ENCODE peak calls at places on chromosome X, in eight cellular contexts. U is Panc1, K is stomach, L is endothelial cell of umbilical vein, R is SK-N-SH, A is GM12878, T is HepG2, M is suprapubic skin. H is an unnamed sample.

GRCh38 chrX:154818916-154819770 is 13.9 kb upstream of the MPP1 start:
- DNase-seq in L (peak), A (no peak), M (no peak), U (no peak), K (no peak), R (no peak), T (no peak), H (no peak)

GRCh38 chrX:97446298-97446882 is 562.7 kb downstream of the RPA4 start:
- DNase-seq in A (no peak), R (peak), T (no peak), U (no peak), L (peak), K (no peak), M (no peak), H (no peak)

GRCh38 chrX:14095702-14096101 is 66.0 kb upstream of the GEMIN8 start:
- DNase-seq in R (peak), K (peak), M (no peak), A (peak), L (peak), T (peak), U (peak), H (no peak)

GRCh38 chrX:30831082-30831481 is 58.0 kb downstream of the TAB3 start:
- DNase-seq in U (no peak), L (no peak), A (no peak), K (no peak), M (no peak), R (no peak), T (no peak), H (no peak)

GRCh38 chrX:134625315-134625718 is 33.0 kb downstream of the PLAC1 start:
- DNase-seq in R (no peak), L (peak), M (no peak), U (no peak), K (no peak), A (no peak), T (no peak), H (no peak)

GRCh38 chrX:85084770-85085393 is 81.2 kb downstream of the APOOL start:
- DNase-seq in R (peak), U (no peak), M (no peak), K (no peak), A (peak), T (peak), L (peak), H (no peak)

GRCh38 chrX:43225626-43226328 is 430.3 kb upstream of the MAOA start:
- DNase-seq in A (no peak), M (no peak), K (no peak), R (no peak), T (peak), L (no peak), U (no peak), H (no peak)

GRCh38 chrX:120736989-120737388 is 107.1 kb upstream of the C1GALT1C1 start:
- DNase-seq in L (peak), T (no peak), K (no peak), A (no peak), R (no peak), M (no peak), U (no peak), H (no peak)

GRCh38 chrX:40663880-40664630 is 16.7 kb upstream of the CXorf38 start:
- DNase-seq in L (peak), R (peak), K (no peak), U (no peak), T (no peak), A (no peak), M (no peak), H (no peak)

GRCh38 chrX:82813671-82814078 is 694.4 kb upstream of the POU3F4 start:
- DNase-seq in L (peak), T (no peak), A (no peak), M (no peak), R (no peak), K (no peak), U (peak), H (no peak)

GRCh38 chrX:77505227-77505626 is 58.0 kb downstream of the FGF16 start:
- DNase-seq in U (no peak), L (peak), T (peak), M (no peak), K (no peak), R (no peak), A (no peak), H (no peak)

GRCh38 chrX:139720136-139720535 is 12.2 kb upstream of the MCF2 start:
- DNase-seq in K (no peak), A (no peak), T (peak), L (peak), R (no peak), M (no peak), U (no peak), H (no peak)

GRCh38 chrX:136496359-136496767 is 1.0 kb upstream of the HTATSF1 start:
- DNase-seq in U (no peak), A (no peak), L (no peak), M (no peak), K (no peak), T (peak), R (no peak), H (no peak)

GRCh38 chrX:136495043-136495442 is 2.3 kb upstream of the HTATSF1 start:
- DNase-seq in T (no peak), M (no peak), K (no peak), L (no peak), A (no peak), U (no peak), R (no peak), H (no peak)

GRCh38 chrX:136496768-136497555 is 430 bp upstream of the HTATSF1 start:
- DNase-seq in T (peak), U (peak), A (peak), M (peak), L (peak), R (peak), K (peak), H (peak)

GRCh38 chrX:136491832-136492231 is 4.1 kb downstream of the BRS3 start:
- DNase-seq in A (no peak), K (no peak), L (no peak), T (no peak), U (no peak), R (no peak), M (no peak), H (no peak)

DNA sequence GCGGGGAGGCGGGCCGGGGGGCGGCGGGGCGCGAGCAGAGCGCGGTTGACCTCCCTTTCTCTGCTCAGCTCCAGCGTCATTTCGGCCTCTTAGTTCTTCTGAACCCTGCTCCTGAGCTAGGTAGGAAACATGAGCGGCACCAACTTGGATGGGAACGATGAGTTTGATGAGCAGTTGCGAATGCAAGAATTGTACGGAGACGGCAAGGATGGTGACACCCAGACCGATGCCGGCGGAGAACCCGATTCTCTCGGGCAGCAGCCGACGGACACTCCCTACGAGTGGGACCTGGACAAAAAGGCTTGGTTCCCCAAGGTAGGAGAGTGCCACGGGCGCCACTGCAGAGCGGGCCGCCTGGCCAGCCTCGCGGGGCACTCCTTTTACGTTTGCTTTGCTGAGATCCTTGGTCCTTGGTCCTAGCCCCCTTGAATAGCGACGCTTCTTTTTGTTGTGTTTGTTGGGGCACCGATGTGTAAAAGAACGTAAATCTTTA is at the start of gene HTATSF1:
- DNase-seq in L (peak), T (no peak), M (peak), A (no peak), U (no peak), R (no peak), K (peak), H (no peak)
- TF ChIP-seq POLR2AphosphoS5 in L (no peak), T (no peak), M (no peak), A (peak), U (no peak), R (no peak), K (no peak), H (no peak)

GRCh38 chrX:119686087-119686639 is 6.8 kb downstream of the SEPTIN6 start:
- DNase-seq in T (no peak), M (no peak), K (no peak), U (no peak), A (peak), L (no peak), R (peak), H (no peak)

GRCh38 chrX:119685225-119686066 is 7.5 kb downstream of the SEPTIN6 start:
- DNase-seq in A (no peak), M (no peak), L (peak), R (no peak), U (no peak), T (no peak), K (no peak), H (peak)

GRCh38 chrX:119687661-119688413 is 5.1 kb downstream of the SEPTIN6 start:
- DNase-seq in T (no peak), U (no peak), M (no peak), R (no peak), K (no peak), A (no peak), L (peak), H (no peak)

GRCh38 chrX:119682019-119682989 is 10.7 kb downstream of the SEPTIN6 start:
- DNase-seq in U (no peak), M (no peak), R (no peak), A (peak), T (no peak), K (no peak), L (no peak), H (no peak)

GRCh38 chrX:119684916-119685224 is 8.1 kb downstream of the SEPTIN6 start:
- DNase-seq in L (no peak), R (no peak), T (no peak), U (no peak), M (no peak), K (no peak), A (no peak), H (no peak)
- H3K27ac ChIP-seq in L (peak), R (peak), T (no peak), U (peak), M (peak), K (peak), A (peak), H (peak)

DNA sequence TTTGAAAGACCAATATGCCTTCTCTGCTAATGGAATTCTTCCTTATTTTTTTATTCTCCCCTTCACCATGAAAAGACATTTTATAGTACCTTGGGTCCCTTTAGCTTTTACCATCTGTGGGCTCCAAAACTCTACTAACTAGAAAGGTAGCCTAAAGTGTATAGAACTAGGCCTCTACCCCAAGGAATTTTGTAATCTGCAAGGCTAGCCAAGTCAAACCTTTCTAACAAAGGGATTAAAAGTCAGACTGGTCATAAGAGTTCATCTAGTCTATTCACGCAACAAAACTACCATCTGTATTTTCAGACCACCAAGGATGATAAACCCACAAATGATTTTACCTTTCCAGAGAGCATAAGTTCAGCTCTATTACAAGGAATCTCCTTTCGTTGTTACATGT is 189.5 kb upstream of the DCAF8L1 start:
- DNase-seq in L (no peak), R (no peak), M (no peak), U (no peak), T (no peak), K (no peak), A (no peak), H (no peak)
- TF ChIP-seq POLR2AphosphoS5 in L (no peak), R (no peak), M (no peak), U (no peak), T (no peak), K (no peak), A (no peak), H (no peak)

GRCh38 chrX:27823812-27824211 is 16.0 kb downstream of the MAGEB10 start:
- DNase-seq in L (no peak), R (no peak), A (no peak), T (no peak), U (no peak), M (no peak), K (no peak), H (no peak)
- H3K27ac ChIP-seq in L (no peak), R (no peak), A (no peak), T (no peak), U (no peak), M (no peak), K (no peak), H (no peak)

GRCh38 chrX:38878674-38879375 is 77.6 kb downstream of the MID1IP1 start:
- DNase-seq in U (no peak), L (no peak), M (no peak), T (no peak), A (no peak), K (no peak), R (no peak), H (no peak)

GRCh38 chrX:38880460-38880859 is 79.2 kb downstream of the MID1IP1 start:
- DNase-seq in A (no peak), L (peak), T (peak), R (no peak), U (no peak), K (no peak), M (no peak), H (no peak)

GRCh38 chrX:38881727-38882126 is 80.5 kb downstream of the MID1IP1 start:
- DNase-seq in L (no peak), K (no peak), M (no peak), A (peak), U (no peak), R (no peak), T (no peak), H (no peak)

GRCh38 chrX:38881066-38881465 is 79.8 kb downstream of the MID1IP1 start:
- DNase-seq in T (no peak), M (no peak), L (no peak), A (no peak), U (no peak), R (no peak), K (no peak), H (no peak)

GRCh38 chrX:38879631-38880220 is 78.5 kb downstream of the MID1IP1 start:
- DNase-seq in K (peak), A (no peak), M (no peak), U (no peak), R (no peak), L (no peak), T (no peak), H (no peak)
- TF ChIP-seq POLR2AphosphoS5 in K (no peak), A (no peak), M (no peak), U (no peak), R (no peak), L (no peak), T (no peak), H (no peak)

GRCh38 chrX:153685179-153685536 is 2.6 kb upstream of the SLC6A8 start:
- DNase-seq in T (no peak), M (no peak), L (no peak), U (no peak), K (no peak), A (no peak), R (peak), H (no peak)
- H3K27ac ChIP-seq in T (peak), M (no peak), L (no peak), U (no peak), K (no peak), A (no peak), R (peak), H (no peak)

DNA sequence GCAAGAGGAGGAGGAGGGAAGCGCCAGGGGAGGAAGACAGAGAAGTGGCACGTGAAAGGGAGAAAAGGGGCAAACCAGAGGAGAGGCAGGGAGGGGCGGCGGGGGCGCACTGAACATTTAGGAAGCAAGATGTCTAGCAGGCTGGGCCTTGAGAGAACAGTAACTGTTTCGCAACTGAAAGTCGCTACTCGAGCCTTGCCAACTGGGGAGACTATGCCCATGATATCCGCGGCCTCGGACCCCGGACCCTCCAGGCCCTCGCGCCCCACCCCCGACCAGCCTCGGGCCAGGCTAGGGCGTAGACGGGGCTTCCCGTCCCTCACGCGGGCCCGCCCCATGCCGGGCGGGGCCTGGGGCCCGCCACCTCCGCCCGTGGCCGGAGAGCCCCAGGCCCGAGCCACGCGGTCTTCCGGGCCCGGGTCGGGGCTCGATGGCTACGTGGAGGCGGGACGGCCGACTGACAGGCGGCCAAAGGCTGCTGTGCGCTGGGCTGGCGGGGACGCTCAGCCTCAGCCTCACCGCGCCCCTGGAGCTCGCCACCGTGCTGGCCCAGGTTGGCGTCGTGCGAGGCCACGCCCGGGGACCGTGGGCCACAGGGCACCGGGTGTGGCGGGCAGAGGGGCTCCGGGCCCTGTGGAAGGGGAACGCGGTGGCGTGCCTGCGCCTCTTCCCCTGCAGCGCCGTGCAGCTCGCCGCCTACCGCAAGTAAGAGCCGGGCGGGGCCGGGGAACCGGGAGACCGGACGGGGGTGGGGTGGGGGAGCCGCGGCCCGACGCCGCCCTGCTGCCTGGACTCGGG is at the start of gene SLC25A43:
- DNase-seq in M (peak), L (peak), K (peak), R (peak), A (no peak), T (no peak), U (no peak), H (no peak)
- TF ChIP-seq POLR2AphosphoS5 in M (no peak), L (peak), K (no peak), R (no peak), A (no peak), T (no peak), U (peak), H (no peak)

DNA sequence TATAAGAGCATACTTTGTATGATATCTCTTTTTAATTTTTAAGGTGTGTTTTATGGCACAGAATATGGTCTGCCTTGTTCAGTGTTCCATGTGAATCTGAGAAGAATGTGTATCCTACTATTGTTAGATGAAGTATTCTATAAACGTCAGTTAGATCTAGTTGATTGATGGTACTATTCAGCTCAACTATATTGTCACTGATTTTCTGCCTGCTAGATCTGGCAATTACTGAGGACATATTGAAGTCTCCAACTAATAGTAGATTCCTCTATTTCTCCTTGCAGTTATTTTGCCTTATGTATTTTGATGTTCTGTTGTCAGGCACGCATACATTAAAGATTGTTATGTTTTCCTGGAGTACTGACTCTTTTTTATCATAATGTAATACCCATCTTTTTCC is 39.8 kb downstream of the AWAT2 start:
- DNase-seq in R (no peak), U (no peak), L (no peak), A (no peak), M (no peak), T (no peak), K (no peak), H (no peak)
- H3K27ac ChIP-seq in R (no peak), U (no peak), L (no peak), A (no peak), M (no peak), T (no peak), K (no peak), H (no peak)

H was measured in breast epithelium.